ENCODE peak calls at places on chromosomes 11 and 22, in seven cellular contexts. R is HCT116, V is K562, O is H1, G is HepG2, F is GM12878, I is Panc1. Q is an unnamed sample.

GRCh38 chr11:72445423-72445822 is 11.1 kb upstream of the CLPB start:
- DNase-seq in R (no peak), V (no peak), O (no peak), G (no peak), F (no peak), I (no peak), Q (no peak)

GRCh38 chr11:133955091-133955846 is 1.5 kb downstream of the IGSF9B start:
- DNase-seq in R (no peak), V (no peak), O (no peak), G (no peak), F (no peak), I (no peak), Q (peak; percentile 81)

GRCh38 chr11:1194231-1194976 is 28.5 kb upstream of the MUC5B start:
- DNase-seq in R (no peak), V (no peak), O (no peak), G (no peak), F (no peak), I (no peak), Q (peak; percentile 9)

GRCh38 chr11:120909676-120910215 is 114.2 kb upstream of the TBCEL start:
- DNase-seq in R (no peak), V (no peak), O (no peak), G (no peak), F (no peak), I (no peak), Q (no peak)

GRCh38 chr11:60125962-60126585 is 37.6 kb downstream of the MS4A2 start:
- DNase-seq in R (no peak), V (no peak), O (no peak), G (peak; percentile 43), F (no peak), I (no peak), Q (no peak)

GRCh38 chr11:68343761-68344256 is 31.4 kb downstream of the LRP5 start:
- DNase-seq in R (no peak), V (peak; percentile 52), O (no peak), G (peak; percentile 68), F (no peak), I (no peak), Q (no peak)

GRCh38 chr11:89477175-89477574 is 14.0 kb downstream of the NOX4 start:
- DNase-seq in R (peak; percentile 12), V (no peak), O (no peak), G (peak; percentile 4), F (no peak), I (no peak), Q (no peak)

GRCh38 chr11:19642185-19642591 is 70.4 kb upstream of the NAV2 start:
- DNase-seq in R (no peak), V (no peak), O (no peak), G (no peak), F (no peak), I (no peak), Q (no peak)

GRCh38 chr11:118607401-118608267 is at the start of gene PHLDB1:
- DNase-seq in R (no peak), V (peak; percentile 88), O (peak; percentile 77), G (peak; percentile 45), F (no peak), I (no peak), Q (peak; percentile 86)

GRCh38 chr22:49688516-49689254 is 139.0 kb downstream of the BRD1 start:
- DNase-seq in R (no peak), V (no peak), O (no peak), G (no peak), F (no peak), I (no peak), Q (no peak)

GRCh38 chr11:8090756-8091155 is 9.7 kb downstream of the TUB start:
- DNase-seq in R (peak; percentile 8), V (peak; percentile 46), O (peak; percentile 90), G (peak; percentile 20), F (no peak), I (no peak), Q (peak; percentile 79)

GRCh38 chr11:130325691-130326090 is 11.0 kb upstream of the ZBTB44 start:
- DNase-seq in R (no peak), V (no peak), O (no peak), G (no peak), F (no peak), I (no peak), Q (no peak)

GRCh38 chr11:68012044-68012842 is 2.1 kb downstream of the ALDH3B1 start:
- DNase-seq in R (no peak), V (no peak), O (no peak), G (no peak), F (no peak), I (no peak), Q (no peak)

GRCh38 chr11:58513747-58514367 is 6.0 kb upstream of the OR5B21 start:
- DNase-seq in R (peak; percentile 64), V (peak; percentile 26), O (peak; percentile 74), G (peak; percentile 51), F (no peak), I (peak; percentile 47), Q (peak; percentile 29)

GRCh38 chr11:20158597-20159257 is 1.5 kb downstream of the DBX1 start:
- DNase-seq in R (no peak), V (peak; percentile 45), O (peak; percentile 84), G (peak; percentile 6), F (no peak), I (no peak), Q (peak; percentile 33)

GRCh38 chr22:42228480-42228879 is 42.0 kb downstream of the TCF20 start:
- DNase-seq in R (no peak), V (no peak), O (no peak), G (no peak), F (no peak), I (no peak), Q (no peak)

GRCh38 chr11:1574256-1575242 is 2.5 kb upstream of the DUSP8 start:
- DNase-seq in R (no peak), V (peak; percentile 85), O (peak; percentile 85), G (no peak), F (no peak), I (no peak), Q (peak; percentile 89)

GRCh38 chr11:129143335-129143734 is 48.8 kb downstream of the ARHGAP32 start:
- DNase-seq in R (peak; percentile 97), V (no peak), O (no peak), G (peak; percentile 97), F (no peak), I (peak; percentile 100), Q (no peak)

GRCh38 chr22:27045103-27045940 is 387.9 kb downstream of the MIAT start:
- DNase-seq in R (no peak), V (no peak), O (no peak), G (no peak), F (no peak), I (no peak), Q (no peak)

GRCh38 chr11:105092255-105093239 is 47.0 kb downstream of the CARD18 start:
- DNase-seq in R (no peak), V (no peak), O (no peak), G (no peak), F (no peak), I (no peak), Q (no peak)

GRCh38 chr11:69444381-69445130 is 36.9 kb upstream of the LINC01488 start:
- DNase-seq in R (no peak), V (peak; percentile 84), O (peak; percentile 74), G (peak; percentile 21), F (no peak), I (no peak), Q (no peak)

GRCh38 chr11:133382217-133382746 is 150.0 kb downstream of the OPCML start:
- DNase-seq in R (no peak), V (no peak), O (no peak), G (no peak), F (no peak), I (no peak), Q (no peak)

GRCh38 chr11:105004021-105004420 is 18.9 kb downstream of the CASP5 start:
- DNase-seq in R (no peak), V (no peak), O (no peak), G (peak; percentile 51), F (no peak), I (no peak), Q (no peak)

GRCh38 chr11:12914401-12914912 is 94.7 kb upstream of the RASSF10 start:
- DNase-seq in R (no peak), V (peak; percentile 43), O (peak; percentile 89), G (no peak), F (no peak), I (no peak), Q (peak; percentile 82)

GRCh38 chr22:31210830-31211503 is 1.1 kb upstream of the LIMK2 start:
- DNase-seq in R (no peak), V (no peak), O (no peak), G (peak; percentile 93), F (no peak), I (no peak), Q (no peak)
- TF ChIP-seq SIN3A in R (no peak), V (no peak), O (no peak), G (peak; percentile 63), F (no peak), I (no peak), Q (no peak)

GRCh38 chr22:43449205-43449830 is 37.5 kb downstream of the MPPED1 start:
- DNase-seq in R (no peak), V (peak; percentile 70), O (no peak), G (no peak), F (no peak), I (no peak), Q (no peak)
- TF ChIP-seq SIN3A in R (no peak), V (no peak), O (no peak), G (no peak), F (no peak), I (no peak), Q (no peak)

DNA sequence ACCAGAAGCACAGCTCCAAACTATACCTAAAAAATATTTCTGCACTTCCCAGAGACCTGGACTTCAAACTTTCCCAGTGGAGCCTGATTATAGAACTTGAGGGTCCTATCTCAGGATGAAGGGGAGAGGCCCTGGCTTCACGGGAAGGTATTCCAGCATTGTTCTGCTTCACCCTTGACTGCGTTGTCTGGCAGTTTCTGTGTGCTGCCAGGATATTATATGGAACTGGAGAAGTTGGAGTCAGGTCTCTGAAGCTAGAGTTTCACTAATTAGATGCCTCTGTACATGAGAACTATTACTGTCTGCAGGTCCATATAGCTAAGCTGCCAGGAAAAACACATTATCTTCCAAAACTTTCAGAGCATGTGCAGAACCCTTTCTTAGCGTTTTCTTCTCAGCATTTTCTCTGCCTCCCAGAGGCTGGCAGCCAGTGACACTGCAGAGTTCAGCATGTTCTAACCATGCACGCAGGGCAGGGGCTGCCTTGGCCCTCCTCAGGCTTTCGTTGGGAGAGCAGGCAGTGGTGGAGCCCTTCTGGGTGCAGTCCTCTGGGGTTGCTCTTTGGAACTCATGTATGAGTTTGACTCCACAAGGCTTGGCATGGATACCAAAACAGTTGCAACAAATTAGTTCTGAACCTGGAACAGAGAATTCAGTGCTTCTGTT is 99.3 kb downstream of the CWC15 start:
- DNase-seq in R (no peak), V (no peak), O (no peak), G (no peak), F (no peak), I (no peak), Q (no peak)
- TF ChIP-seq SIN3A in R (no peak), V (no peak), O (no peak), G (no peak), F (no peak), I (no peak), Q (no peak)

DNA sequence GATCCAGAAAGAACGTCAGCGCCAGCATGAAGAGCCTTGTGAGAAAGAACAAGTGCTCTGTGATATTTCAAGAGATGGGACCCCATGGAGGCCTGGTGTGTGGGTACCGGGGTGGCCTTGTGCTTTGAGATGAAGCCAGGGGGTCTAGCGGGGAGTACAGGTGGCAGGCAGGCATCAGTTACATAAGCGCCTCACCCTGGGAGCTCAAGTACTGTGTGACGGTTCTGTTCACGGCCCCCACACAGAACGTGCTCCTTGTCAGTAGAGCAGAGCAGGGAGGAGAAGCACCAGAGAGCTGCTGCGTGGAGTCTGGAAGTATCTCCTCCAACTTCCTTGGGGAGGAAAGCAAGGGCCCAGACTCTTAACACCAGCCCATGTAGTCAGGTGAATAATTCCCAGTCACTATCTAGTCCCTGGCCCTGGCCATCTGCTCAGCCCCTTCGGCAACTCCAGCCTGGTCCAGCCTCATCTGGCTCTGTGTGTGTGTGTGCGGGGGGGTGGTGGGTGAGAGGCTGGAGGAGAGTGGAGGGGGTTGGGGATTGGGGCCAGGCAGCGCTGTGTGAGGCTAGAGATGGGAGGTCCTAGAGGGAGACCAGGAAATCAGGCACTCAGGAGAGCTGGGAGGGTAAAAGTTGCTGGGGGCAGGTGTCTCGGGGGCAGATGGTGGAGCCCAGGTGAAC is 32.4 kb downstream of the MCM5 start:
- DNase-seq in R (no peak), V (no peak), O (no peak), G (no peak), F (no peak), I (no peak), Q (no peak)
- TF ChIP-seq SIN3A in R (no peak), V (no peak), O (no peak), G (no peak), F (no peak), I (no peak), Q (no peak)

Q was measured in SK-N-SH.